ENCODE peak calls at places on chromosomes 11 and 22, in six cellular contexts. One of them, this sample, is unnamed.

GRCh38 chr11:112537846-112538330 is 277.2 kb upstream of the PLET1 start:
- DNase-seq in activated T-helper 9 cell treated with anti-CD3 and anti-CD28 coated beads, Interleukin-2, amount 50 U/mL, for 16 hours: no peak
- DNase-seq in epithelial cell of esophagus: peak; percentile 96
- DNase-seq in GM19239: no peak
- DNase-seq in HFFc6: no peak
- DNase-seq in bronchial epithelial cell: peak; percentile 96
- DNase-seq in this sample: no peak

GRCh38 chr11:15484398-15484797 is 369.7 kb downstream of the INSC start:
- DNase-seq in GM19239: no peak
- DNase-seq in epithelial cell of esophagus: no peak
- DNase-seq in activated T-helper 9 cell treated with anti-CD3 and anti-CD28 coated beads, Interleukin-2, amount 50 U/mL, for 16 hours: no peak
- DNase-seq in HFFc6: no peak
- DNase-seq in bronchial epithelial cell: no peak
- DNase-seq in this sample: no peak

GRCh38 chr22:25490869-25491268 is 73.6 kb upstream of the GRK3 start:
- DNase-seq in epithelial cell of esophagus: no peak
- DNase-seq in GM19239: no peak
- DNase-seq in bronchial epithelial cell: no peak
- DNase-seq in activated T-helper 9 cell treated with anti-CD3 and anti-CD28 coated beads, Interleukin-2, amount 50 U/mL, for 16 hours: no peak
- DNase-seq in HFFc6: no peak
- DNase-seq in this sample: no peak

GRCh38 chr22:22397292-22397870 is 111.2 kb downstream of the ZNF280B start:
- DNase-seq in HFFc6: peak; percentile 70
- DNase-seq in epithelial cell of esophagus: peak; percentile 60
- DNase-seq in GM19239: no peak
- DNase-seq in activated T-helper 9 cell treated with anti-CD3 and anti-CD28 coated beads, Interleukin-2, amount 50 U/mL, for 16 hours: no peak
- DNase-seq in bronchial epithelial cell: peak; percentile 40
- DNase-seq in this sample: no peak

GRCh38 chr11:2077061-2077802 is 62.0 kb downstream of the IGF2 start:
- DNase-seq in epithelial cell of esophagus: peak; percentile 93
- DNase-seq in bronchial epithelial cell: peak; percentile 96
- DNase-seq in activated T-helper 9 cell treated with anti-CD3 and anti-CD28 coated beads, Interleukin-2, amount 50 U/mL, for 16 hours: peak; percentile 25
- DNase-seq in HFFc6: peak; percentile 82
- DNase-seq in GM19239: no peak
- DNase-seq in this sample: no peak

GRCh38 chr22:27715078-27715477 is 86.5 kb downstream of the MN1 start:
- DNase-seq in GM19239: no peak
- DNase-seq in activated T-helper 9 cell treated with anti-CD3 and anti-CD28 coated beads, Interleukin-2, amount 50 U/mL, for 16 hours: no peak
- DNase-seq in bronchial epithelial cell: no peak
- DNase-seq in HFFc6: no peak
- DNase-seq in epithelial cell of esophagus: no peak
- DNase-seq in this sample: no peak

GRCh38 chr11:68706237-68706636 is 21.9 kb downstream of the GAL start:
- DNase-seq in activated T-helper 9 cell treated with anti-CD3 and anti-CD28 coated beads, Interleukin-2, amount 50 U/mL, for 16 hours: no peak
- DNase-seq in bronchial epithelial cell: no peak
- DNase-seq in HFFc6: no peak
- DNase-seq in epithelial cell of esophagus: no peak
- DNase-seq in GM19239: no peak
- DNase-seq in this sample: no peak

GRCh38 chr11:63680842-63681207 is 475 bp upstream of the RTN3 start:
- DNase-seq in HFFc6: no peak
- DNase-seq in GM19239: no peak
- DNase-seq in activated T-helper 9 cell treated with anti-CD3 and anti-CD28 coated beads, Interleukin-2, amount 50 U/mL, for 16 hours: no peak
- DNase-seq in bronchial epithelial cell: peak; percentile 44
- DNase-seq in epithelial cell of esophagus: peak; percentile 62
- DNase-seq in this sample: peak; percentile 14

GRCh38 chr22:27581688-27582087 is 219.9 kb downstream of the MN1 start:
- DNase-seq in GM19239: no peak
- DNase-seq in HFFc6: no peak
- DNase-seq in activated T-helper 9 cell treated with anti-CD3 and anti-CD28 coated beads, Interleukin-2, amount 50 U/mL, for 16 hours: no peak
- DNase-seq in bronchial epithelial cell: no peak
- DNase-seq in epithelial cell of esophagus: no peak
- DNase-seq in this sample: no peak

GRCh38 chr11:67280791-67281551 is 8.1 kb upstream of the ANKRD13D start:
- DNase-seq in GM19239: no peak
- DNase-seq in bronchial epithelial cell: no peak
- DNase-seq in HFFc6: no peak
- DNase-seq in epithelial cell of esophagus: no peak
- DNase-seq in activated T-helper 9 cell treated with anti-CD3 and anti-CD28 coated beads, Interleukin-2, amount 50 U/mL, for 16 hours: no peak
- DNase-seq in this sample: no peak

GRCh38 chr11:122246885-122247284 is 130.9 kb upstream of the BLID start:
- DNase-seq in HFFc6: no peak
- DNase-seq in activated T-helper 9 cell treated with anti-CD3 and anti-CD28 coated beads, Interleukin-2, amount 50 U/mL, for 16 hours: no peak
- DNase-seq in bronchial epithelial cell: no peak
- DNase-seq in epithelial cell of esophagus: no peak
- DNase-seq in GM19239: no peak
- DNase-seq in this sample: no peak

GRCh38 chr11:43644626-43645299 is 35.8 kb upstream of the HSD17B12 start:
- DNase-seq in GM19239: peak; percentile 1
- DNase-seq in bronchial epithelial cell: peak; percentile 7
- DNase-seq in activated T-helper 9 cell treated with anti-CD3 and anti-CD28 coated beads, Interleukin-2, amount 50 U/mL, for 16 hours: no peak
- DNase-seq in HFFc6: peak; percentile 1
- DNase-seq in epithelial cell of esophagus: peak; percentile 34
- DNase-seq in this sample: no peak

This sample was measured in germinal center.